ENCODE peak calls at places on chromosomes 7 and 10, in ten cellular contexts. N, Q, J, C, M, X, E, Z, S and K are unnamed samples.

GRCh38 chr10:75210193-75211006 is at the start of gene VDAC2:
- DNase-seq in Q (peak; percentile 84), S (peak; percentile 92), C (peak; percentile 90), X (peak; percentile 93), M (peak; percentile 90), J (peak; percentile 57), N (peak; percentile 75), E (peak; percentile 83), Z (peak; percentile 93), K (peak; percentile 95)

GRCh38 chr10:99742240-99742639 is 10.2 kb downstream of the CUTC start:
- DNase-seq in M (no peak), C (peak; percentile 38), Q (no peak), Z (no peak), N (peak; percentile 52), E (no peak), J (no peak), S (no peak), X (no peak), K (no peak)

GRCh38 chr10:128324058-128324457 is 197.8 kb upstream of the MKI67 start:
- DNase-seq in M (no peak), Q (peak; percentile 7), S (no peak), C (no peak), E (no peak), J (no peak), N (no peak), X (no peak), Z (peak; percentile 74), K (no peak)

GRCh38 chr7:95863-96260 is 96.5 kb upstream of the FAM20C start:
- DNase-seq in M (no peak), E (no peak), C (no peak), J (no peak), X (peak; percentile 14), Q (no peak), S (no peak), N (no peak), Z (no peak), K (no peak)

GRCh38 chr7:140230517-140230861 is 53.7 kb upstream of the KDM7A start:
- DNase-seq in Q (no peak), X (no peak), Z (no peak), J (no peak), C (no peak), M (peak; percentile 46), S (peak; percentile 20), E (no peak), N (no peak), K (no peak)

GRCh38 chr10:104253106-104253505 is 1.6 kb upstream of the GSTO1 start:
- DNase-seq in M (no peak), C (no peak), S (no peak), N (no peak), X (no peak), E (no peak), Q (no peak), J (no peak), Z (peak; percentile 65), K (no peak)

GRCh38 chr7:28356619-28357018 is 55.7 kb upstream of the CREB5 start:
- DNase-seq in Q (no peak), C (no peak), X (no peak), J (no peak), S (no peak), Z (no peak), E (no peak), N (no peak), M (no peak), K (no peak)

GRCh38 chr7:148637094-148637493 is 46.5 kb downstream of the C7orf33 start:
- DNase-seq in C (no peak), X (no peak), Q (no peak), J (no peak), E (no peak), N (no peak), Z (no peak), S (no peak), M (no peak), K (no peak)

GRCh38 chr10:127012769-127013152 is 107.5 kb downstream of the DOCK1 start:
- DNase-seq in X (peak; percentile 29), C (peak; percentile 12), Z (peak; percentile 91), M (no peak), S (peak; percentile 80), Q (peak; percentile 79), E (no peak), J (peak; percentile 21), N (no peak), K (no peak)